ENCODE peak calls at places on chromosomes 2 and 18, in nine cellular contexts. I, U, E, F, G, C, A, O and R are unnamed samples.

GRCh38 chr2:14633451-14634211 is 1.1 kb downstream of the LRATD1 start:
- DNase-seq in I (no peak), U (peak), E (no peak), F (no peak), G (no peak), C (peak), A (no peak), O (no peak), R (no peak)

GRCh38 chr2:70767699-70768584 is at the start of gene ADD2:
- DNase-seq in I (no peak), U (peak), E (no peak), F (peak), G (peak), C (peak), A (peak), O (no peak), R (no peak)

GRCh38 chr2:182946949-182947348 is 80.5 kb upstream of the FRZB start:
- DNase-seq in I (no peak), U (peak), E (no peak), F (no peak), G (no peak), C (no peak), A (no peak), O (no peak), R (no peak)

GRCh38 chr2:144137705-144138428 is 382.1 kb downstream of the ZEB2 start:
- DNase-seq in I (no peak), U (peak), E (peak), F (no peak), G (no peak), C (no peak), A (no peak), O (no peak), R (no peak)

GRCh38 chr2:176461686-176462376 is 192.6 kb downstream of the MTX2 start:
- DNase-seq in I (no peak), U (no peak), E (no peak), F (no peak), G (no peak), C (no peak), A (no peak), O (no peak), R (no peak)

GRCh38 chr2:85601771-85602475 is 575 bp downstream of the TMEM150A start:
- DNase-seq in I (peak), U (peak), E (peak), F (no peak), G (no peak), C (peak), A (no peak), O (no peak), R (no peak)

GRCh38 chr18:26791676-26792075 is 73.8 kb downstream of the AQP4 start:
- DNase-seq in I (no peak), U (no peak), E (no peak), F (no peak), G (no peak), C (no peak), A (no peak), O (no peak), R (no peak)

GRCh38 chr2:16828044-16828827 is 162.6 kb upstream of the CYRIA start:
- DNase-seq in I (no peak), U (no peak), E (no peak), F (no peak), G (no peak), C (no peak), A (no peak), O (no peak), R (no peak)

GRCh38 chr2:109679627-109680026 is 65.5 kb downstream of the SOWAHC start:
- DNase-seq in I (no peak), U (no peak), E (no peak), F (no peak), G (no peak), C (no peak), A (no peak), O (no peak), R (no peak)

GRCh38 chr2:234954551-234954992 is 2.8 kb downstream of the SH3BP4 start:
- DNase-seq in I (no peak), U (no peak), E (no peak), F (no peak), G (no peak), C (no peak), A (no peak), O (no peak), R (no peak)

GRCh38 chr2:100504542-100504941 is 34.3 kb downstream of the NMS start:
- DNase-seq in I (no peak), U (no peak), E (no peak), F (no peak), G (no peak), C (no peak), A (no peak), O (no peak), R (no peak)